ENCODE peak calls at places on chromosomes 1 and 21, in eight cellular contexts. U is adipocyte, H is fibroblast of lung, X is Panc1, Q is left lung, G is mucosa of descending colon, I is aorta, O is osteoblast. A is an unnamed sample. For H3K4me1, the result is how much of the 10 kb centered on the place peaks cover.

GRCh38 chr1:79811173-79811572 is 804.6 kb upstream of the ADGRL4 start:
- DNase-seq in U (peak), H (peak), X (no peak), Q (no peak), G (no peak), I (no peak), O (no peak), A (no peak)

GRCh38 chr1:26181586-26182371 is 4.5 kb downstream of the CNKSR1 start:
- DNase-seq in U (no peak), H (no peak), X (no peak), Q (no peak), G (no peak), I (no peak), O (peak), A (peak)

GRCh38 chr1:220529530-220529920 is 1.6 kb downstream of the MARK1 start:
- DNase-seq in U (no peak), H (no peak), X (no peak), Q (no peak), G (no peak), I (no peak), O (no peak), A (no peak)

GRCh38 chr1:157092831-157093230 is 6.8 kb downstream of the ETV3L start:
- DNase-seq in U (no peak), H (peak), X (no peak), Q (no peak), G (no peak), I (no peak), O (peak), A (peak)

GRCh38 chr1:64006276-64007051 is 197.0 kb upstream of the UBE2U start:
- DNase-seq in U (peak), H (peak), X (peak), Q (no peak), G (no peak), I (no peak), O (peak), A (no peak)

GRCh38 chr1:11802616-11802972 is 3.2 kb downstream of the MTHFR start:
- DNase-seq in U (peak), H (no peak), X (no peak), Q (no peak), G (no peak), I (no peak), O (no peak), A (peak)

GRCh38 chr21:43676391-43676790 is 17.0 kb downstream of the RRP1B start:
- DNase-seq in U (no peak), H (no peak), X (no peak), Q (no peak), G (no peak), I (no peak), O (no peak), A (no peak)

GRCh38 chr1:240577095-240577494 is 34.9 kb downstream of the GREM2 start:
- DNase-seq in U (peak), H (no peak), X (no peak), Q (no peak), G (no peak), I (no peak), O (no peak), A (no peak)

GRCh38 chr1:115829023-115829674 is 11.8 kb downstream of the NHLH2 start:
- DNase-seq in U (peak), H (peak), X (no peak), Q (no peak), G (no peak), I (no peak), O (peak), A (no peak)

GRCh38 chr1:1776672-1777393 is 1.4 kb downstream of the NADK start:
- DNase-seq in U (no peak), H (no peak), X (no peak), Q (no peak), G (no peak), I (no peak), O (peak), A (no peak)

GRCh38 chr1:180238675-180239074 is 8.6 kb downstream of the LHX4 start:
- DNase-seq in U (no peak), H (no peak), X (no peak), Q (no peak), G (no peak), I (peak), O (no peak), A (no peak)
- H3K4me1 ChIP-seq in U (under half), H (under half), X (under half), Q (under half), G (under half), I (under half), O (under half), A (under half)

DNA sequence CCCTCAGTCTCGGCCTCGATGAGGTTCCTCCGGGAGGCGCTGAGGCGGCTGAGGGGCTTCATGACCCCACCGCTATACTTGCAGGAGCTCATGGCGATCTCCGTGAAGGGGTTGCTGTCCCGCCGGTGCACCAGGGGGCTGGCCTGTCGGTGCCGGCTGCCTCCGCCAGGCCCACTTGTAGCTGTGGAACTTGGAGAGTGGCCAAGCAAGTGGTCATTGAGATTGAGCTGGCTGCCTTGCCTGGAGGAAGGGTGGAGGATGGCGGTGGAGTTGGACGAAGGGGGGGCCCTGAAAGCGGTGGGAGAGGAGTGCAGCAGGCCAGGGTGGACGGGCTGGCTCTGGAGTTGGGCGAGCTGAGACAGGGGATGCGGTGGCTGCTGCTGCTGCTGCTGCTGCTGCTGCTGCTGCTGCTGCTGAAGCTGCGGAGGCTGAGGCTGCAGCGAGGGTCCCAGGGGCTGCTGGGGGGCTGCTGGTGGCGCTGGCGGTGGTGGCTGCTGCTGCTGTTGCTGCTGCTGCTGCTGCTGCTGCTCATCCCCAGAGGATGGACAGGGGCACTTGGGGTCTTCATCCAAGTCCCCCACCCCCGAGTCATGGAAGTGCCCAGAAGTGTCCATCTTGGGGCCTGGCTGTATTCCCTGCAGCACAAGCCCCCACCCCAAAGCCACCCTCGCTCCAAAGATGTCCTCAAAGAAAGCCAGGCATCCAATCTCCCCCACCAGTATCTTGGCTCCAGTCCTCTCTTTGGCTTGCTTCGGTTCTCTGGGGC is 547 bp downstream of the KCNN3 start:
- DNase-seq in U (no peak), H (peak), X (no peak), Q (no peak), G (no peak), I (peak), O (peak), A (no peak)
- H3K4me3 ChIP-seq in U (peak), H (no peak), X (peak), Q (peak), G (no peak), I (peak), O (peak), A (peak)

GRCh38 chr1:169105434-169106094 is 926 bp upstream of the ATP1B1 start:
- DNase-seq in U (peak), H (no peak), X (no peak), Q (peak), G (peak), I (peak), O (peak), A (peak)
- H3K4me1 ChIP-seq in U (under half), H (under half), X (under half), Q (under half), G (under half), I (under half), O (under half), A (under half)

DNA sequence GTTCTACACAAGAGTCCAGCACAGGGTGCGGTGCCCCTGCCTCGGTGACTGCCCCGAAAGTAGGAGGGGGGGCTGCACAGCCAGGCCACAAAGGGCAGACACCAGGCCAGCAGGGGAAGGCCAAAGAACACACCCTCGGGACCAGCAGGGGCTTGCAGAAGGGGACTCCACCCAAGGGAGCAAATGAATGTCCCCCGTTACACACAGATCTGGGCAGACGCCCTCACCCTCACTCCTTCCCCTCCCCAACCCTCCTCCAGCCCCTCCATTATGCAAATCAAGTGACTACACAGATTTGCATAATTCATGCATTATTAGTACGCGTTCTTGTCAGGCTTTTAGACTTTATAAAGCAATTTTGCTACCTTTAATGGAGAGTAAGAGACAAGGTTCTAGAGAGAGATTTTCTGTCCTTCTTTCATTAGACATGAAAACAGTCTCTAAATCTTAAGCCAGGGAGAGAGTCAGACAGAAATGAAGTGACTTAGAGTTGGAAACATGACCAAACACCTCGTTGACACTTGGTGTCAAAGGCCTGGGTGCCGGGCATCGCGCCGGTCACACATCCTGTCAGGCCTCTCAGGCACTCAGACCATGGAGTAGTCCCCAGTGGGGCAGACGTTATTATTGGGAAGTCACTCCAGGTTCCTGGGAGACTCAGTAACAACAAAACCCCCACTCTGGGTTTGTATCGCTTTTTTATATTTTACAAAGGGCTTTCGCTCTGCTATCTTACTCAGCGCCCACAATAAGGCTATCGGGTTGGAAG is 26.0 kb downstream of the KCNN3 start:
- DNase-seq in U (no peak), H (no peak), X (no peak), Q (no peak), G (no peak), I (no peak), O (no peak), A (peak)
- H3K4me3 ChIP-seq in U (no peak), H (no peak), X (no peak), Q (no peak), G (no peak), I (no peak), O (no peak), A (no peak)

DNA sequence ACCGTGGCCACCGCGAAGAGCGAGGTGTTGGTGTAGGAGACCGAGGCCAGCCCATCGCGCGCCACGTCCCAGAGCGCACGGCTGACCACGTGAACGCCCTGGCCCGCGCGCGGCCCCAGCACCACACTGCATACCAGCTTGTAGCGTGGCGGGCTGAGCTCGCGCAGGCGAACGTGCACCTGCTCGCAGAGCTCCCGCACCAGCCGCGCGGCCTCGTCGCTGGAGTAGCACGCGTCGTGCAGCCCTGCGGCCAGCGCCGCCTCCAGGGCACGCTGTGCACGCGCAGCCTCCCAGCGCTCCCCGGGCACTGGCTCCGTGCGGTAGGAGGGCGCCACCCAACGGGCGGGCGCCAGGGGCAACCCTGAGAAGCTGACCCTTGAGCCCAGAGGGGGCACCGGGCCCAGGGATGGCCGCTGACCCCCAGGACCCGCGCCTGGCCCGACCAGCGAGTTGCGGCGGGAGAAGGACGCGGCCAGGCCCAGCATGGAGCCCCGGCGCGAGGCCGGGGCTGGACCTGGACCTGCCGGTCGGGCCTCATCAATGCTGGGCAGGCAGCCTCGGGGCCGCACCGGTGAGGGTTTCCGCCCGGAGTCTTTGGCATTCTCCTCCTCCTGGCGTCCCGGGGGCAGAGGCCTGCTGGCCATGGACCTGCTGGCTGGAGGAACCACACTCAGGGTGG is 987 bp downstream of the DYNLT4 start:
- DNase-seq in U (no peak), H (no peak), X (no peak), Q (peak), G (peak), I (peak), O (peak), A (no peak)
- H3K4me1 ChIP-seq in U (half or more), H (half or more), X (under half), Q (under half), G (under half), I (under half), O (half or more), A (under half)

GRCh38 chr1:6025269-6026094 is 20.2 kb upstream of the KCNAB2 start:
- DNase-seq in U (peak), H (no peak), X (no peak), Q (peak), G (no peak), I (no peak), O (peak), A (no peak)
- H3K4me3 ChIP-seq in U (no peak), H (no peak), X (peak), Q (peak), G (no peak), I (no peak), O (peak), A (no peak)

DNA sequence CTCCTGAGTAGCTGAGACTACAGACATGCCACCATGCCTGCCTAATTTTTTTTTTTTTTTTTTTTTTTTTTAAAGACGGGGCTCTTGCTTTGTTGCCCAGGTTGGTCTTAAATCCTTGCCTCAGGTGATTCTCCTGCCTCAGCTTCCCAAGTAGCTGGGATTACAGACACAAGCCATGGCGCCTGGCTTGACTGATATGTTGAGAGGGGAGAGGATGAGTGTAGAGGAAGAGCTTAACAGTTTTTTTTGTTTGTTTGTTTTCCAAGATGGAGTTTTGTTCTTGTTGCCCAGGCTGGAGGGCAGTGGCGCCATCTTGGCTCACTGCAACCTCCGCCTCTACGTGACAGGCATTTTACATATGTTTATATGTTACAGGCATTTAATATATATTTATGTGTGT is 2.5 kb downstream of the SRP9 start:
- DNase-seq in U (no peak), H (no peak), X (no peak), Q (no peak), G (no peak), I (no peak), O (no peak), A (no peak)
- H3K4me1 ChIP-seq in U (under half), H (under half), X (under half), Q (under half), G (under half), I (under half), O (under half), A (half or more)

GRCh38 chr1:89898695-89899470 is 78.1 kb downstream of the LRRC8D start:
- DNase-seq in U (no peak), H (no peak), X (no peak), Q (no peak), G (no peak), I (no peak), O (no peak), A (no peak)

GRCh38 chr1:89900323-89900722 is 79.5 kb downstream of the LRRC8D start:
- DNase-seq in U (no peak), H (no peak), X (no peak), Q (no peak), G (no peak), I (no peak), O (no peak), A (no peak)

GRCh38 chr1:89897347-89898133 is 76.7 kb downstream of the LRRC8D start:
- DNase-seq in U (no peak), H (no peak), X (no peak), Q (no peak), G (no peak), I (no peak), O (no peak), A (no peak)

GRCh38 chr1:89896105-89896942 is 75.5 kb downstream of the LRRC8D start:
- DNase-seq in U (no peak), H (no peak), X (no peak), Q (no peak), G (no peak), I (no peak), O (no peak), A (no peak)

DNA sequence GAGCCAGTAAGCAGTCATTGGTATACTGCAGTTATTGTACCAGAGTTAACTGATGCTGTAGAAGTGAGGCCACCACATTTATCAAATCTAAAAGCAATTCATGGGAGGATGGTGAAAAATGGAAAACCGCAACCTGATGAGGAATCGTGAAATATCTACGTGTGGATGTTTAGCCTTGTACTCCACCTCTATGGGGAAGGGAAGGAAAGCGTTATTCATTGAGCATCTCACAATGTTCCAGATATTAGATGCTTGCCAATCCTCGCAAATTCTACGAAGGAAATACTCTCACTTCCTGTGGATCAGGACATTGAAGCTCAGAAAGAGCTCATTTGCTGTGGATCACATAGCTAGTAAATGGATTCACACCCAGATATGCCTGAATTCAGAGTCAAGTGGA is 77.3 kb downstream of the LRRC8D start:
- DNase-seq in U (no peak), H (no peak), X (no peak), Q (no peak), G (no peak), I (no peak), O (no peak), A (no peak)
- H3K4me3 ChIP-seq in U (no peak), H (no peak), X (no peak), Q (no peak), G (no peak), I (no peak), O (no peak), A (no peak)

GRCh38 chr1:112406771-112407170 is 10.8 kb downstream of the CTTNBP2NL start:
- DNase-seq in U (peak), H (no peak), X (no peak), Q (no peak), G (no peak), I (no peak), O (no peak), A (no peak)
- H3K4me1 ChIP-seq in U (under half), H (under half), X (under half), Q (under half), G (under half), I (under half), O (under half), A (under half)

GRCh38 chr1:54979327-54979891 is 1.0 kb upstream of the TMEM61 start:
- DNase-seq in U (no peak), H (no peak), X (no peak), Q (no peak), G (no peak), I (no peak), O (peak), A (no peak)

GRCh38 chr1:54980528-54981241 is at the start of gene TMEM61:
- DNase-seq in U (peak), H (no peak), X (no peak), Q (peak), G (no peak), I (no peak), O (no peak), A (no peak)

GRCh38 chr1:54982739-54983138 is 2.3 kb downstream of the TMEM61 start:
- DNase-seq in U (no peak), H (no peak), X (no peak), Q (no peak), G (no peak), I (no peak), O (peak), A (no peak)

GRCh38 chr1:54980046-54980527 is 341 bp upstream of the TMEM61 start:
- DNase-seq in U (no peak), H (no peak), X (no peak), Q (no peak), G (no peak), I (no peak), O (peak), A (no peak)

DNA sequence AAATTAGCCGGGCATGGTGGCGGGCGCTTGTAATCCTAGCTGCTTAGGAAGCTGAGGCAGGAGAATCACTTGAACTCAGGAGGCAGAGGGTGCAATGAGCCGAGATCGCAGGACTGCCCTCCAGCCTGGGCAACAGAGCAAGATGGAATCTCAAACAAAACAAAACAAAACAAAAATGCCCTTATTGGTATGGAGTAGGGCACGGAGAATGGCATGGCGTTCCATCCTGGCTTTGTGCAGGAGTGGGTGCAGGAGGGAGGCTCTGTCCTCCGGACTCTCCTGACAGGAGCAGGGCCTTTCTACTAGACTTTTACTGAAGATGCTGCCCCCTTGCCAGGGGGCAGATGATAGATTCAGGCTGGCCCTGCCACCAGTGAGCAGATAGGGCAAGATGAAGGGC is 1.0 kb downstream of the TMEM61 start:
- DNase-seq in U (no peak), H (no peak), X (no peak), Q (no peak), G (no peak), I (no peak), O (no peak), A (no peak)
- H3K4me3 ChIP-seq in U (no peak), H (no peak), X (no peak), Q (no peak), G (no peak), I (no peak), O (no peak), A (no peak)